ENCODE peak calls at places on chromosomes 4 and X, in ten cellular contexts. I is fibroblast of lung; U is fibroblast of pulmonary artery; T is osteoblast; N is tibial artery; B is fibroblast of mammary gland; G is progenitor cell of endocrine pancreas; Q is left ventricle myocardium inferior; K is endodermal cell; S is CD4-positive, alpha-beta T cell. E is an unnamed sample.

GRCh38 chrX:12997898-12998687 is 23.2 kb downstream of the TMSB4X start:
- DNase-seq in G (no peak), N (no peak), I (no peak), U (no peak), T (no peak), K (no peak), B (no peak), S (no peak), Q (no peak), E (no peak)

GRCh38 chrX:39728025-39728424 is 369.7 kb downstream of the BCOR start:
- DNase-seq in U (peak; percentile 57), I (peak; percentile 13), G (no peak), N (no peak), Q (no peak), B (peak; percentile 55), S (no peak), T (no peak), K (no peak), E (no peak)

GRCh38 chr4:174352405-174352804 is 68.7 kb downstream of the CEP44 start:
- DNase-seq in N (no peak), S (no peak), T (no peak), I (no peak), B (no peak), K (no peak), U (peak; percentile 4), G (no peak), Q (no peak), E (no peak)

GRCh38 chrX:100720301-100720700 is 11.6 kb downstream of the SYTL4 start:
- DNase-seq in G (no peak), U (peak; percentile 9), N (no peak), Q (no peak), S (no peak), I (no peak), B (peak; percentile 14), T (peak; percentile 68), K (no peak), E (no peak)

GRCh38 chrX:95076449-95076848 is 1402.4 kb downstream of the FAM133A start:
- DNase-seq in Q (no peak), S (no peak), K (peak; percentile 75), N (no peak), I (peak; percentile 37), B (peak; percentile 60), U (peak; percentile 33), T (no peak), G (no peak), E (no peak)

GRCh38 chrX:120560405-120560841 is 339 bp downstream of the CUL4B start:
- DNase-seq in S (peak; percentile 16), K (no peak), N (peak; percentile 67), U (no peak), B (peak; percentile 47), T (no peak), Q (peak; percentile 13), G (no peak), I (peak; percentile 49), E (no peak)

GRCh38 chr4:6991771-6992557 is 51.2 kb upstream of the TADA2B start:
- DNase-seq in K (no peak), S (no peak), G (no peak), N (no peak), T (peak; percentile 95), I (peak; percentile 95), B (peak; percentile 94), U (peak; percentile 96), Q (no peak), E (peak; percentile 63)

GRCh38 chr4:40548256-40548655 is 81.4 kb downstream of the RBM47 start:
- DNase-seq in B (peak; percentile 62), G (no peak), Q (no peak), T (peak; percentile 13), I (peak; percentile 83), N (no peak), U (peak; percentile 35), S (no peak), K (no peak), E (no peak)

GRCh38 chr4:158856852-158857251 is 88.0 kb downstream of the FNIP2 start:
- DNase-seq in U (peak; percentile 77), T (peak; percentile 52), B (peak; percentile 62), G (no peak), N (no peak), S (no peak), K (no peak), I (peak; percentile 54), Q (no peak), E (no peak)

GRCh38 chrX:137031517-137032377 is 2.0 kb downstream of the GPR101 start:
- DNase-seq in S (peak; percentile 20), I (peak; percentile 18), K (peak; percentile 68), T (peak; percentile 87), U (peak; percentile 53), G (no peak), N (no peak), Q (no peak), B (peak; percentile 44), E (no peak)

GRCh38 chrX:137032378-137032694 is 1.5 kb downstream of the GPR101 start:
- DNase-seq in B (no peak), I (no peak), T (no peak), N (no peak), S (no peak), G (no peak), U (no peak), K (no peak), Q (no peak), E (no peak)

GRCh38 chrX:137033774-137034507 is at the start of gene GPR101:
- DNase-seq in K (no peak), N (no peak), G (no peak), U (no peak), Q (no peak), S (no peak), B (no peak), I (no peak), T (no peak), E (no peak)

GRCh38 chrX:137034508-137034872 is 695 bp upstream of the GPR101 start:
- DNase-seq in Q (no peak), T (no peak), U (no peak), N (no peak), G (no peak), I (no peak), S (no peak), B (no peak), K (no peak), E (no peak)

GRCh38 chrX:137032841-137033773 is 688 bp downstream of the GPR101 start:
- DNase-seq in K (no peak), U (no peak), T (no peak), S (no peak), N (no peak), I (no peak), Q (no peak), B (no peak), G (no peak), E (no peak)
- TF ChIP-seq CTCF in K (no peak), U (no peak), T (no peak), S (no peak), N (no peak), I (no peak), Q (no peak), B (no peak), G (no peak), E (no peak)

GRCh38 chr4:144754562-144755410 is 108.8 kb downstream of the HHIP start:
- DNase-seq in T (peak; percentile 70), G (no peak), I (peak; percentile 90), Q (no peak), K (peak; percentile 68), S (no peak), N (no peak), B (peak; percentile 42), U (peak; percentile 73), E (no peak)

GRCh38 chr4:144750348-144750747 is 104.4 kb downstream of the HHIP start:
- DNase-seq in U (no peak), G (no peak), N (no peak), S (no peak), I (no peak), B (no peak), K (no peak), T (no peak), Q (no peak), E (no peak)

DNA sequence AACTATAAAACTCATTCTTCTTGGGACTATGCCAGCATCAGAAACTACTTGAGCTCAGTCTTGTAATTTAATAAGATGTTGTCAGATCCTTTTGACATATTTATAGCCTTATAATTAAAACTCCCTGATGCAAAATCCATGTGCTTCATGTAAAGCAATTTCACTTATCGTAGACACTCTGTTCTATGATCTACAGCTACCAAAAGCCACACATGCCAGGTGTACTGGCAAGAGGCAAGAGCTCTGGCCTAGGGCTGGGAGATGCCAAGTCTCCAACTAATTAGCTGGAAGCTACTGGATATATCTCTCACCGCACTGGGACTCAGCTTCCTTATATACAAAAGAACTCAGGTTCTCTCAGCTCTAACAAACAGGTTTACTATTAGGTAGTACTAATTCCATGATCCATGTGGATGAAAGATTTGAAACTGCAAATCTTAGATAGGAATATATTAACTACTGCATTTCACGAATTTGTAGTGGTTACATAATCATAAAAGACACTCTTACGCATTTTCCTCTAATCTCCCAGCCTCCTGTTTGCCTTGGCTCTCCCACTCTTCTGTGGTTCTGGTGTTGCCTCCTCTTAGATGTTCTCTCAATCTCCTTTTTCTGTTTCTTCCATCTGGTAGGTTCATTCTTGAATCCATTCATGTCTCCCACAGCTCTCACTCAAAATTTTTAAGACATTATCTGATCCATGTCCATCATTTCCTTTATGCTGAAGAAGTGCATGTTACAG is 103.0 kb downstream of the HHIP start:
- DNase-seq in N (no peak), B (no peak), Q (no peak), K (no peak), S (no peak), I (peak; percentile 69), T (no peak), G (no peak), U (peak; percentile 44), E (no peak)
- TF ChIP-seq CTCF in N (no peak), B (no peak), Q (no peak), K (no peak), S (no peak), I (no peak), T (no peak), G (no peak), U (no peak), E (no peak)

DNA sequence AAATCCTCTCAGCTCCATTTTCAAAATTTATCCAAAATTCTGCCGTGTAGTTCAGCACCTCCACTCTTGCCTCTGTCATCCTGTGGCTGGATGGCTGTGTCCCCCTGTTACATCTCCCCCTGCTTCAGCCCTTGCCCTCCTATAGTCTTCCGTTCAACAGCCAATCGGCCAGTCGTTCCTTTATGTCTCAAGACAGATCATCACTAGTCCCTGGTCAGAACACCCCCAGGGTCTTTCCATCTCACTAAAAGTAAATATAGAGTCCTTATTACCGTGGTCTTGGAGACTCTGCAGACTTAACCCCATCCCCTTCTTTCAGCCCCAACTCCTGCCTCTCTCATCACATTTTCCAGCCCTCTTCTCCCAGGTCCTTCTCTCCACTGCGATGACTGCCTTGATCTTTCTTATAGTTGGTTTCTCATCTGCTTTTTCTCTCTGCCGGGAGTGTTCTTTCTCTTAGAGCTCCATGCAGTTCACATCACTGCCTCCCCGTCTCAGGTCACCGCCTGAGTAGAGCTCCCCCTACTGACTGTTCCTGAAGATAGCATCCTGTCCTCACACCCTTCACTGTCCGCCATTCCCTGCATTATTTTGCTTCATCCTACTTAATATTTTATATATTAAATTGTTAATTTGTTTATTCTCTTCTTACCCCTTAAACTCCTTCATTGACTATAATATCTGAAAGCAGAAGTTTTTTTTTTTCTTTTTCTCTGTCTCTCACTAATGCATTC is 736.9 kb upstream of the MAGEB2 start:
- DNase-seq in S (no peak), K (peak; percentile 66), N (no peak), Q (no peak), I (peak; percentile 13), B (peak; percentile 45), U (peak; percentile 48), T (peak; percentile 31), G (no peak), E (no peak)
- TF ChIP-seq CTCF in S (no peak), K (peak; percentile 96), N (no peak), Q (peak; percentile 51), I (peak; percentile 53), B (peak; percentile 65), U (peak; percentile 49), T (peak; percentile 51), G (peak; percentile 78), E (peak; percentile 58)

GRCh38 chr4:156634612-156635011 is 337.0 kb downstream of the PDGFC start:
- DNase-seq in B (no peak), U (peak; percentile 58), K (no peak), T (no peak), G (no peak), I (peak; percentile 73), N (no peak), S (no peak), Q (no peak), E (no peak)
- TF ChIP-seq CTCF in B (no peak), U (no peak), K (no peak), T (no peak), G (no peak), I (no peak), N (no peak), S (no peak), Q (no peak), E (no peak)